ENCODE peak calls at places on chromosomes 11 and 22, in five cellular contexts. One of them, this sample, is unnamed.
A peak's percentile ranks its signal among the peaks of the same experiment; 100 is the strongest.

GRCh38 chr22:40452730-40453487 is 82.5 kb downstream of the SGSM3 start:
- DNase-seq in GM12865: no peak
- DNase-seq in COR-L47: no peak
- DNase-seq in ovary: no peak
- DNase-seq in GM04503: no peak
- DNase-seq in this sample: no peak

GRCh38 chr11:19849107-19849789 is 136.6 kb downstream of the NAV2 start:
- DNase-seq in GM12865: no peak
- DNase-seq in COR-L47: no peak
- DNase-seq in ovary: no peak
- DNase-seq in GM04503: no peak
- DNase-seq in this sample: no peak

GRCh38 chr11:105524286-105524685 is 85.6 kb upstream of the GRIA4 start:
- DNase-seq in GM12865: no peak
- DNase-seq in COR-L47: no peak
- DNase-seq in ovary: no peak
- DNase-seq in GM04503: no peak
- DNase-seq in this sample: no peak

GRCh38 chr11:8285228-8285627 is 21.6 kb upstream of the LMO1 start:
- DNase-seq in GM12865: no peak
- DNase-seq in COR-L47: no peak
- DNase-seq in ovary: no peak
- DNase-seq in GM04503: no peak
- DNase-seq in this sample: no peak

GRCh38 chr11:68550485-68550817 is 89.9 kb downstream of the PPP6R3 start:
- DNase-seq in GM12865: no peak
- DNase-seq in COR-L47: no peak
- DNase-seq in ovary: no peak
- DNase-seq in GM04503: no peak
- DNase-seq in this sample: no peak

GRCh38 chr22:39839198-39839597 is 54.4 kb downstream of the ENTHD1 start:
- DNase-seq in GM12865: peak; percentile 17
- DNase-seq in COR-L47: no peak
- DNase-seq in ovary: no peak
- DNase-seq in GM04503: no peak
- DNase-seq in this sample: no peak

GRCh38 chr11:61545341-61545740 is 35.5 kb downstream of the SYT7 start:
- DNase-seq in GM12865: no peak
- DNase-seq in COR-L47: no peak
- DNase-seq in ovary: no peak
- DNase-seq in GM04503: no peak
- DNase-seq in this sample: no peak

GRCh38 chr11:623999-624704 is 603 bp downstream of the CDHR5 start:
- DNase-seq in GM12865: no peak
- DNase-seq in COR-L47: no peak
- DNase-seq in ovary: no peak
- DNase-seq in GM04503: no peak
- DNase-seq in this sample: no peak

GRCh38 chr11:86869966-86870570 is 69.7 kb downstream of the PRSS23 start:
- DNase-seq in GM12865: peak; percentile 40
- DNase-seq in COR-L47: peak; percentile 40
- DNase-seq in ovary: peak; percentile 81
- DNase-seq in GM04503: no peak
- DNase-seq in this sample: peak; percentile 47

GRCh38 chr11:824942-825341 is 2.8 kb upstream of the CRACR2B start:
- DNase-seq in GM12865: no peak
- DNase-seq in COR-L47: no peak
- DNase-seq in ovary: no peak
- DNase-seq in GM04503: no peak
- DNase-seq in this sample: peak; percentile 71

GRCh38 chr11:124608146-124608545 is 3.1 kb upstream of the PANX3 start:
- DNase-seq in GM12865: no peak
- DNase-seq in COR-L47: no peak
- DNase-seq in ovary: no peak
- DNase-seq in GM04503: no peak
- DNase-seq in this sample: no peak

GRCh38 chr11:10494636-10495463 is 39.8 kb downstream of the AMPD3 start:
- DNase-seq in GM12865: no peak
- DNase-seq in COR-L47: no peak
- DNase-seq in ovary: peak; percentile 11
- DNase-seq in GM04503: no peak
- DNase-seq in this sample: no peak

GRCh38 chr11:64969209-64969608 is 2.7 kb downstream of the MAJIN start:
- DNase-seq in GM12865: no peak
- DNase-seq in COR-L47: no peak
- DNase-seq in ovary: no peak
- DNase-seq in GM04503: no peak
- DNase-seq in this sample: no peak

GRCh38 chr11:46363455-46363920 is 16.2 kb downstream of the DGKZ start:
- DNase-seq in GM12865: no peak
- DNase-seq in COR-L47: peak; percentile 28
- DNase-seq in ovary: no peak
- DNase-seq in GM04503: no peak
- DNase-seq in this sample: no peak

GRCh38 chr11:65133724-65134123 is 595 bp downstream of the SYVN1 start:
- DNase-seq in GM12865: no peak
- DNase-seq in COR-L47: no peak
- DNase-seq in ovary: peak; percentile 56
- DNase-seq in GM04503: no peak
- DNase-seq in this sample: no peak